ENCODE peak calls at places on chromosomes 7 and 10, in ten cellular contexts. E is stomach, V is BJ, B is dorsolateral prefrontal cortex, W is cardiac fibroblast, R is spleen, Q is SK-N-SH, T is PC-3, U is fibroblast of lung, G is HL-60. L is an unnamed sample.

GRCh38 chr7:108226723-108227359 is 96.7 kb upstream of the LAMB4 start:
- DNase-seq in B (no peak), T (no peak), V (no peak), R (no peak), W (no peak), G (no peak), E (no peak), U (no peak), Q (no peak), L (no peak)

GRCh38 chr10:88705951-88706350 is at the start of gene LIPK:
- DNase-seq in G (no peak), V (no peak), B (no peak), U (no peak), R (no peak), T (no peak), W (no peak), E (no peak), Q (no peak), L (no peak)

GRCh38 chr10:85646312-85646711 is 720.3 kb downstream of the GRID1 start:
- DNase-seq in E (no peak), U (no peak), W (no peak), Q (no peak), V (no peak), R (no peak), B (peak; percentile 73), T (peak; percentile 20), G (no peak), L (no peak)

GRCh38 chr7:139095194-139095659 is 14.3 kb downstream of the ZC3HAV1 start:
- DNase-seq in U (no peak), T (no peak), R (peak; percentile 91), B (no peak), G (peak; percentile 94), Q (no peak), W (no peak), V (no peak), E (no peak), L (no peak)

GRCh38 chr7:27184342-27185012 is 555 bp downstream of the HOXA11 start:
- DNase-seq in Q (peak; percentile 71), B (no peak), G (peak; percentile 40), V (no peak), W (peak; percentile 19), E (peak; percentile 34), R (peak; percentile 75), T (peak; percentile 50), U (no peak), L (peak; percentile 26)

GRCh38 chr10:24513155-24513554 is 210.5 kb downstream of the ARHGAP21 start:
- DNase-seq in W (peak; percentile 21), G (no peak), U (peak; percentile 54), V (no peak), T (peak; percentile 36), R (no peak), E (no peak), B (peak; percentile 36), Q (no peak), L (peak; percentile 15)

GRCh38 chr10:75655791-75656451 is 224.5 kb downstream of the LRMDA start:
- DNase-seq in R (no peak), T (peak; percentile 84), B (no peak), U (peak; percentile 85), E (no peak), Q (no peak), W (peak; percentile 64), G (no peak), V (no peak), L (peak; percentile 36)

GRCh38 chr7:2771274-2771711 is 72.8 kb downstream of the GNA12 start:
- DNase-seq in R (peak; percentile 22), W (peak; percentile 54), V (no peak), E (no peak), Q (no peak), G (no peak), T (no peak), B (no peak), U (no peak), L (no peak)

GRCh38 chr10:6674282-6674681 is 94.2 kb upstream of the PRKCQ start:
- DNase-seq in B (no peak), G (no peak), Q (no peak), W (no peak), E (no peak), T (no peak), V (no peak), U (no peak), R (no peak), L (no peak)

GRCh38 chr7:91550931-91551330 is 286.7 kb downstream of the FZD1 start:
- DNase-seq in T (no peak), E (no peak), V (no peak), Q (no peak), W (no peak), U (no peak), G (no peak), B (no peak), R (no peak), L (no peak)

GRCh38 chr10:8462565-8462964 is 408.1 kb downstream of the GATA3 start:
- DNase-seq in Q (no peak), R (no peak), W (no peak), U (no peak), T (no peak), G (no peak), B (no peak), V (no peak), E (no peak), L (no peak)

GRCh38 chr7:154857240-154857639 is 145.7 kb downstream of the PAXIP1 start:
- DNase-seq in T (no peak), B (no peak), E (peak; percentile 49), Q (no peak), G (no peak), V (no peak), U (no peak), R (no peak), W (no peak), L (no peak)

GRCh38 chr7:29865526-29865925 is 59.2 kb downstream of the WIPF3 start:
- DNase-seq in R (no peak), Q (no peak), B (no peak), V (peak; percentile 78), G (no peak), E (peak; percentile 42), W (peak; percentile 90), T (peak; percentile 81), U (peak; percentile 74), L (no peak)

GRCh38 chr10:81179805-81180452 is 642.2 kb downstream of the SH2D4B start:
- DNase-seq in B (no peak), Q (peak; percentile 12), U (no peak), V (no peak), W (no peak), T (peak; percentile 2), E (no peak), G (peak; percentile 37), R (no peak), L (peak; percentile 18)

GRCh38 chr7:24891173-24891787 is 88.7 kb downstream of the OSBPL3 start:
- DNase-seq in E (no peak), B (no peak), U (no peak), W (no peak), G (no peak), Q (no peak), V (no peak), T (no peak), R (no peak), L (no peak)

GRCh38 chr10:96536129-96536528 is 22.4 kb upstream of the TLL2 start:
- DNase-seq in Q (no peak), V (no peak), T (no peak), E (no peak), R (no peak), W (no peak), U (no peak), B (no peak), G (no peak), L (no peak)

DNA sequence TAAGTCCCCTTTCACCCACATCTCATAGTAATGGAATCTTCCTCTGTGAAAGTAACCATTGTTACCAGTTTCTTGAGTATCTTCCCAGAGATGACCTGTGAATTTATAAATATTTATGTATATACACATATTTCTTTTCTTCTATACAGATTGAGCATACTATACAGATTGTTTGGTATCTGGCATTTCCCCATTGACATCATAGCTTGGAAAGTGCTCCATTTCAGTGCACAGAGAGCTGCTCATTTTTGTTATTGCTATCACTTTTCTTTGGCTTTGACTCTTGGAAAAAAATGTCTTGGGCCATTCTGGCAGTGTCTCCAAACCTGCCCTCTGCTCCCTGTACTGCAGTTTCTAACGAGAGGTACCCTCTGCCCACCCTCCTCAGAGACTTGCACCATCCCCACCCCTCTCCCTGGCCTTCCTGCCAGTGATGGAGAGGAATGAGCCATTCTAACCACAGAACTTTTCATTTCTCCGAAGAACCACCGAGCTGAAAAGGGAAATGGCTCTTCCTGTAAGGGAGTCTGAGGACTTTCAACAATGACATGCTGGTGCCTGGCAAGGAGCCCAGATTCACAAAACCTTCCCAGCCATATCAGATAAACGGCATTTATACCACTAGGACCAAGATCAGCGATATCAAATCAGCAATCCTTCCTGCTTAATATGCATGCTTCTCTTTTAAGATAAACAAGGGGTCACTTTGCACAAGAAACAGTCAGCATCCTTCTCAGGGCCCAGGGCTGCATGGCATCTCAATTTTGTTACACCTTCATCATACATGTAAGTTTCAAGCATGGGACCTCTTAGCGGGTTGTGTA is 19.7 kb upstream of the CCSER2 start:
- DNase-seq in T (peak; percentile 48), R (no peak), E (peak; percentile 49), V (no peak), W (peak; percentile 61), B (no peak), Q (peak; percentile 58), G (peak; percentile 42), U (peak; percentile 77), L (no peak)
- H3K4me3 ChIP-seq in T (no peak overlapping the region), R (no peak overlapping the region), E (no peak overlapping the region), V (no peak overlapping the region), W (no peak overlapping the region), B (no peak overlapping the region), Q (no peak overlapping the region), G (no peak overlapping the region), U (no peak overlapping the region), L (no peak overlapping the region)

DNA sequence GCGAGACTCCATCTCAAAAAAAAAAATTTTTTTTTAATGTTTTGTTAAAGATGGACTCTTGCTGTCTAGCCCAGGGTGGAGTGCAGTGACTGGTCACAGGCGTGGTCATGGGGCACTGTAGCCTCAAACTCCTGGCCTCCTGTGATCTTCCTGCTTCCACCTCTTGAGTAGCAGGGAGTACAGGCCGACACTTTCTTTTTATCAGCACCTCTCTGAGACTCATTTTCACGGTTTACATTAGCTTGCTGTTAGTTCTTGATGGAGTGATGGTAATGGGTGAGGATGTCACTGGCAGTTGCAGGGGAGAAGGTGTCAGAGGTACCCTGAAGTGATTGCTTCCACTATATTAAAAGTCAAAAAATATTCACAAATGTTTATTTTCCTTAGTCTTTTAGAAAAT is 95.3 kb upstream of the MTPN start:
- DNase-seq in W (no peak), Q (no peak), V (no peak), E (no peak), B (no peak), U (no peak), G (no peak), T (no peak), R (no peak), L (no peak)
- TF ChIP-seq CTCF in W (no peak), Q (no peak), V (no peak), E (no peak), B (no peak), U (no peak), G (no peak), T (no peak), R (no peak), L (no peak)

GRCh38 chr10:71213127-71213616 is 802 bp downstream of the UNC5B start:
- DNase-seq in Q (peak; percentile 61), T (peak; percentile 60), W (peak; percentile 85), U (peak; percentile 79), E (peak; percentile 79), R (peak; percentile 71), G (peak; percentile 69), B (no peak), V (no peak), L (peak; percentile 83)
- H3K4me3 ChIP-seq in Q (peak overlapping the region; percentile 90), T (peak overlapping the region; percentile 66), W (peak overlapping the region; percentile 93), U (peak overlapping the region; percentile 61), E (peak overlapping the region; percentile 76), R (peak overlapping the region; percentile 52), G (peak overlapping the region; percentile 26), B (peak overlapping the region; percentile 93), V (peak overlapping the region; percentile 79), L (peak overlapping the region; percentile 84)

GRCh38 chr7:100247152-100247757 is 27.5 kb downstream of the PVRIG start:
- DNase-seq in R (no peak), E (peak; percentile 28), W (peak; percentile 65), G (no peak), T (peak; percentile 92), U (peak; percentile 74), B (no peak), V (no peak), Q (peak; percentile 48), L (peak; percentile 36)
- TF ChIP-seq CTCF in R (no peak), E (no peak), W (no peak), G (no peak), T (no peak), U (peak; percentile 5), B (no peak), V (no peak), Q (peak; percentile 24), L (peak; percentile 18)